ENCODE peak calls at places on chromosome 18, in eight cellular contexts. Q is NCI-H187 treated with DMSO at 0.1 percent for 48 hours; S is HS-5; Z is C1 segment of cervical spinal cord; R is glutamatergic neuron; W is CD4-positive, alpha-beta memory T cell; E is NT2/D1; D is stimulated activated CD8-positive, alpha-beta memory T cell treated with anti-CD3 and anti-CD28 coated beads, Interleukin-12 subunit alpha, Interleukin-12 subunit beta, amount 100 ng/mL, for 4 hours. A is an unnamed sample.

GRCh38 chr18:76530846-76531245 is 35.8 kb upstream of the ZNF516 start:
- DNase-seq in Q (no peak), S (no peak), Z (no peak), R (no peak), W (no peak), E (no peak), D (no peak), A (no peak)

GRCh38 chr18:41783065-41783818 is 171.8 kb upstream of the PIK3C3 start:
- DNase-seq in Q (no peak), S (no peak), Z (no peak), R (no peak), W (no peak), E (no peak), D (no peak), A (no peak)

GRCh38 chr18:49846263-49846662 is 32.9 kb upstream of the ACAA2 start:
- DNase-seq in Q (no peak), S (no peak), Z (no peak), R (no peak), W (no peak), E (no peak), D (no peak), A (no peak)

GRCh38 chr18:34212511-34212910 is 12.2 kb downstream of the NOL4 start:
- DNase-seq in Q (no peak), S (no peak), Z (no peak), R (no peak), W (no peak), E (no peak), D (no peak), A (no peak)

GRCh38 chr18:2948038-2948437 is 64.9 kb downstream of the LPIN2 start:
- DNase-seq in Q (no peak), S (no peak), Z (no peak), R (no peak), W (no peak), E (no peak), D (no peak), A (peak)

GRCh38 chr18:66548747-66549146 is 55.1 kb downstream of the CDH19 start:
- DNase-seq in Q (no peak), S (no peak), Z (no peak), R (no peak), W (no peak), E (peak), D (no peak), A (no peak)

GRCh38 chr18:7338846-7339245 is 108.0 kb downstream of the LRRC30 start:
- DNase-seq in Q (no peak), S (no peak), Z (no peak), R (no peak), W (no peak), E (no peak), D (no peak), A (peak)

GRCh38 chr18:25979358-25979727 is 111.1 kb downstream of the SS18 start:
- DNase-seq in Q (no peak), S (no peak), Z (no peak), R (no peak), W (no peak), E (no peak), D (no peak), A (no peak)

GRCh38 chr18:23204589-23205235 is 69.4 kb downstream of the CABLES1 start:
- DNase-seq in Q (no peak), S (no peak), Z (no peak), R (no peak), W (no peak), E (no peak), D (no peak), A (no peak)

GRCh38 chr18:60445341-60445740 is 72.8 kb upstream of the MC4R start:
- DNase-seq in Q (no peak), S (no peak), Z (no peak), R (no peak), W (no peak), E (no peak), D (no peak), A (peak)

GRCh38 chr18:10207682-10208081 is 246.8 kb upstream of the APCDD1 start:
- DNase-seq in Q (no peak), S (no peak), Z (no peak), R (no peak), W (no peak), E (no peak), D (no peak), A (no peak)

GRCh38 chr18:45567123-45567522 is 48.2 kb upstream of the SLC14A2 start:
- DNase-seq in Q (no peak), S (no peak), Z (no peak), R (no peak), W (no peak), E (peak), D (no peak), A (peak)

GRCh38 chr18:35713545-35713944 is 132.0 kb downstream of the GALNT1 start:
- DNase-seq in Q (no peak), S (peak), Z (no peak), R (no peak), W (no peak), E (no peak), D (no peak), A (peak)

GRCh38 chr18:42157878-42158277 is 202.8 kb downstream of the PIK3C3 start:
- DNase-seq in Q (no peak), S (no peak), Z (no peak), R (no peak), W (no peak), E (no peak), D (no peak), A (no peak)

GRCh38 chr18:48913201-48913600 is 37.6 kb downstream of the SMAD7 start:
- DNase-seq in Q (no peak), S (no peak), Z (no peak), R (no peak), W (peak), E (no peak), D (no peak), A (no peak)

GRCh38 chr18:8661754-8662573 is 43.4 kb upstream of the MTCL1 start:
- DNase-seq in Q (peak), S (no peak), Z (no peak), R (peak), W (no peak), E (peak), D (no peak), A (peak)

GRCh38 chr18:2570772-2571199 is 519 bp downstream of the METTL4 start:
- DNase-seq in Q (no peak), S (no peak), Z (no peak), R (peak), W (no peak), E (no peak), D (no peak), A (peak)

A was measured in M059J.